ENCODE peak calls at places on chromosomes 2 and 18, in nine cellular contexts. S is esophagus muscularis mucosa, Y is SK-N-SH, X is HCT116, H is spleen, Q is endothelial cell of umbilical vein, Z is GM23338, N is GM12892, M is GM12891. T is an unnamed sample.

GRCh38 chr2:16623046-16623445 is 42.6 kb downstream of the CYRIA start:
- DNase-seq in Q (no peak), Z (no peak), H (no peak), Y (no peak), X (no peak), M (no peak), N (no peak), S (no peak), T (no peak)

GRCh38 chr2:221380686-221381085 is 191.4 kb downstream of the EPHA4 start:
- DNase-seq in Y (no peak), X (no peak), H (no peak), Z (no peak), M (no peak), S (no peak), N (no peak), Q (no peak), T (no peak)

GRCh38 chr2:206287197-206287596 is 12.7 kb downstream of the ZDBF2 start:
- DNase-seq in H (no peak), Y (no peak), Q (no peak), Z (no peak), X (no peak), S (no peak), N (no peak), M (no peak), T (no peak)

GRCh38 chr2:146987996-146988395 is 856.8 kb upstream of the ACVR2A start:
- DNase-seq in X (no peak), N (no peak), S (no peak), Y (no peak), Z (no peak), H (no peak), M (no peak), Q (no peak), T (no peak)

GRCh38 chr2:119236796-119237195 is 13.2 kb downstream of the STEAP3 start:
- DNase-seq in S (no peak), M (no peak), X (no peak), H (no peak), Z (no peak), N (no peak), Y (no peak), Q (no peak), T (no peak)

GRCh38 chr2:8682719-8683667 is 1.1 kb downstream of the ID2 start:
- DNase-seq in H (peak; percentile 88), S (no peak), Z (peak; percentile 32), Y (peak; percentile 77), Q (peak; percentile 57), X (peak; percentile 8), M (no peak), N (no peak), T (peak; percentile 40)

GRCh38 chr2:142966281-142966680 is 88.8 kb downstream of the KYNU start:
- DNase-seq in Z (no peak), H (no peak), Y (no peak), N (no peak), M (no peak), X (no peak), S (no peak), Q (no peak), T (no peak)

GRCh38 chr2:231696004-231696367 is 12.3 kb upstream of the PTMA start:
- DNase-seq in H (no peak), S (no peak), Q (no peak), X (no peak), Z (no peak), M (no peak), N (no peak), Y (no peak), T (no peak)

GRCh38 chr2:239369631-239370161 is 31.1 kb downstream of the HDAC4 start:
- DNase-seq in Z (no peak), M (peak; percentile 77), N (peak; percentile 68), Y (no peak), S (no peak), X (no peak), Q (no peak), H (peak; percentile 92), T (no peak)

GRCh38 chr2:175309799-175310198 is 128.3 kb upstream of the ATP5MC3 start:
- DNase-seq in X (peak; percentile 16), S (no peak), H (no peak), M (peak; percentile 7), Y (peak; percentile 54), N (no peak), Q (peak; percentile 11), Z (peak; percentile 82), T (no peak)

GRCh38 chr18:32915526-32915925 is 142.7 kb upstream of the KLHL14 start:
- DNase-seq in X (no peak), Y (no peak), Z (no peak), Q (no peak), M (no peak), N (no peak), S (peak; percentile 70), H (no peak), T (no peak)

GRCh38 chr2:175964195-175964594 is 37.9 kb downstream of the LNPK start:
- DNase-seq in S (no peak), N (no peak), X (peak; percentile 8), H (no peak), Y (no peak), M (no peak), Z (no peak), Q (no peak), T (no peak)

GRCh38 chr2:225337183-225337582 is 62.3 kb upstream of the NYAP2 start:
- DNase-seq in Q (peak; percentile 23), N (no peak), H (no peak), Z (peak; percentile 35), M (no peak), S (no peak), Y (no peak), X (no peak), T (no peak)

GRCh38 chr2:80591233-80591632 is 286.7 kb upstream of the LRRTM1 start:
- DNase-seq in M (no peak), S (no peak), Z (no peak), N (no peak), X (no peak), H (no peak), Q (no peak), Y (no peak), T (no peak)

GRCh38 chr2:171046056-171046560 is 114.6 kb downstream of the TLK1 start:
- DNase-seq in Q (no peak), M (no peak), Y (no peak), S (no peak), Z (peak; percentile 14), N (no peak), H (no peak), X (no peak), T (no peak)

GRCh38 chr2:232894251-232894650 is 24.2 kb downstream of the SNORC start:
- DNase-seq in H (peak; percentile 65), Q (no peak), Z (no peak), N (no peak), M (no peak), X (no peak), Y (no peak), S (no peak), T (peak; percentile 22)

GRCh38 chr2:224722250-224722649 is 6.1 kb upstream of the CCDC195 start:
- DNase-seq in X (no peak), S (no peak), N (no peak), Y (no peak), M (no peak), H (no peak), Z (no peak), Q (no peak), T (no peak)

DNA sequence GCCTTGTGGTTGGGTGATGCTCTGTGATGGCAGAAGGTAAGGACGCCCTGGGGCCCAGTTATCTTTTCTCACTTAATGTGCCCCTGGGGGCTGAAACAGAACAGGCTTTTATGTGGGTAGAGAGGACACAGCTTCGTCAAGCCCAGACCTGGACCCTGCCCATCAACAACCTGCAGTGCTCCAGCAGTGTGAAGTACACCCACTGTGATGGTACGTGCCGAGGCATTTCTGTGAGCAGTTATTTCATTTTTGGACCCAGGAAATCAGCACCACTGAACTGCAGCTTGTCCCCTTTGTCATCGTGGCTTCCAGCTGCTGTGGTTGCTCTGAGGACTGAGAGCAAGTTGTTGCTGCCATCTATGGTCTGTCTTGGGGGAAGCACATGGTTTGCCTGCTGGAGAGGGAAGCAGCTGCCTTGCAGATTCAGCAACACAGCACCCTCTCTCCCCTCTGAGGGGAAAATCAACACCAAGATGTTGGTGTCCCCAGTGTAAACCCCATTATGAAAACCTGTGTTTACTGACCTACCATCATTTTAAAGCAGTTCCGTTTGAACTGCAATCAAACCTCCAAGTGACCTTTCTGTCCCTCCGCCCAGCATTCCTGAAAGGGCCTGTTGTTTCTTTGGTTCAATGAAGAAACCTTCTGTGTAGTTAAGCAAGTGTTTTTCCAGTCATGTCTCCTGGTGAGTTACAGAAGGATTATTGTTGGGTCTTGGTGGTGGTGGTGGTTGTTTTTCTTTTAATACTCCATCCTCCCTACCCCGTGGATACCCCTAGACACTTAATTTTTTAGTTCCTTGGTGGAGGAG is 158.2 kb downstream of the MGAT5 start:
- DNase-seq in M (peak; percentile 30), S (peak; percentile 93), Y (peak; percentile 70), H (peak; percentile 89), Q (peak; percentile 73), X (peak; percentile 44), Z (peak; percentile 82), N (peak; percentile 26), T (peak; percentile 61)
- TF ChIP-seq POLR2AphosphoS5 in M (no peak), S (peak; percentile 52), Y (no peak), H (no peak), Q (no peak), X (no peak), Z (no peak), N (no peak), T (peak; percentile 54)

GRCh38 chr2:121881950-121882349 is 126.5 kb downstream of the TSN start:
- DNase-seq in M (no peak), S (no peak), Y (no peak), Z (no peak), N (no peak), H (no peak), Q (no peak), X (no peak), T (no peak)
- TF ChIP-seq POLR2AphosphoS5 in M (no peak), S (no peak), Y (no peak), Z (no peak), N (no peak), H (no peak), Q (no peak), X (no peak), T (no peak)

GRCh38 chr2:69096326-69097095 is 83.5 kb downstream of the ANTXR1 start:
- DNase-seq in M (no peak), X (no peak), N (no peak), H (no peak), Q (no peak), S (no peak), Y (no peak), Z (no peak), T (no peak)
- TF ChIP-seq POLR2AphosphoS5 in M (no peak), X (no peak), N (no peak), H (no peak), Q (no peak), S (no peak), Y (no peak), Z (no peak), T (no peak)

DNA sequence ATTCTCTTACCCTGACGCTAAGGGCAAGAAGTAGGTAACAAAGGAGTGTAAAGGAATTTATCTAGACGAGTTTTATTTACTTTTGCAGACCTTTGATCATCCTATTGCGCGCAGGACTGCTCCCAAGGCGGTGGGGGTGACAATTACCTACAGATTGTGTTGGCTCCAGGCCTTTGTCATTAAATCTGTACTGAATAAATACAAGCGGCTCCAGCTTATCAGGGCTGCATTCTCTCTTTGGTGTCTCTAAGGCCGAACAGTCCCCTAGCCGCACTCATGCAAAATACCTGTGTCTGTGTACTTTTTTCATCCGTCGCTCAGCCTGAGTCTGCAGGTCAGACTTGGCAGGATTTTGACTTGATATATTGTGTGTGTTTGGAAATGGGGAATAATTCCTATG is 57.9 kb upstream of the DYSF start:
- DNase-seq in H (no peak), Z (no peak), N (no peak), M (no peak), Q (no peak), Y (no peak), S (no peak), X (no peak), T (no peak)
- TF ChIP-seq POLR2AphosphoS5 in H (no peak), Z (no peak), N (no peak), M (no peak), Q (no peak), Y (no peak), S (no peak), X (no peak), T (no peak)